ENCODE peak calls at places on chromosomes 12 and 14, in ten cellular contexts. M is left ventricle myocardium inferior; U is HCT116; Z is PC-3; P is right cardiac atrium; D is A549; I is GM23338; C is transverse colon; V is prostate gland; O is naive thymus-derived CD4-positive, alpha-beta T cell. L is an unnamed sample.

GRCh38 chr14:50829472-50830043 is 1.4 kb downstream of the NIN start:
- DNase-seq in M (no peak), U (no peak), Z (no peak), P (no peak), D (no peak), I (peak; percentile 50), C (no peak), V (no peak), O (no peak), L (peak; percentile 35)

GRCh38 chr12:63822352-63822751 is 22.1 kb upstream of the SRGAP1 start:
- DNase-seq in M (no peak), U (no peak), Z (no peak), P (no peak), D (no peak), I (no peak), C (no peak), V (no peak), O (no peak), L (no peak)

GRCh38 chr12:124475295-124476010 is 92.0 kb downstream of the NCOR2 start:
- DNase-seq in M (no peak), U (no peak), Z (no peak), P (no peak), D (no peak), I (no peak), C (no peak), V (no peak), O (no peak), L (no peak)

GRCh38 chr12:14239350-14239934 is 126.0 kb upstream of the ATF7IP start:
- DNase-seq in M (no peak), U (no peak), Z (peak; percentile 63), P (peak; percentile 64), D (no peak), I (peak; percentile 67), C (no peak), V (no peak), O (no peak), L (no peak)

GRCh38 chr12:110896559-110896958 is 23.8 kb downstream of the MYL2 start:
- DNase-seq in M (no peak), U (no peak), Z (peak; percentile 84), P (no peak), D (no peak), I (no peak), C (no peak), V (peak; percentile 49), O (no peak), L (no peak)

GRCh38 chr12:70540996-70541395 is 96.2 kb downstream of the PTPRB start:
- DNase-seq in M (no peak), U (no peak), Z (no peak), P (no peak), D (no peak), I (no peak), C (no peak), V (no peak), O (no peak), L (no peak)

GRCh38 chr12:106733660-106734059 is 40.8 kb upstream of the RIC8B start:
- DNase-seq in M (no peak), U (no peak), Z (no peak), P (no peak), D (no peak), I (no peak), C (no peak), V (no peak), O (no peak), L (no peak)

GRCh38 chr12:68841717-68842116 is 33.7 kb downstream of the MDM2 start:
- DNase-seq in M (no peak), U (no peak), Z (no peak), P (no peak), D (no peak), I (no peak), C (no peak), V (no peak), O (no peak), L (no peak)

GRCh38 chr14:95901014-95901413 is 24.4 kb downstream of the TUNAR start:
- DNase-seq in M (no peak), U (no peak), Z (no peak), P (no peak), D (no peak), I (no peak), C (no peak), V (no peak), O (no peak), L (no peak)

GRCh38 chr14:103549361-103550311 is 12.8 kb downstream of the BAG5 start:
- DNase-seq in M (peak; percentile 71), U (no peak), Z (no peak), P (no peak), D (no peak), I (no peak), C (no peak), V (no peak), O (no peak), L (no peak)

GRCh38 chr14:53951661-53952265 is 4.9 kb downstream of the BMP4 start:
- DNase-seq in M (peak; percentile 14), U (no peak), Z (peak; percentile 35), P (peak; percentile 11), D (no peak), I (peak; percentile 65), C (no peak), V (no peak), O (no peak), L (no peak)

GRCh38 chr12:75944905-75945412 is 86.6 kb downstream of the PHLDA1 start:
- DNase-seq in M (no peak), U (no peak), Z (no peak), P (no peak), D (no peak), I (no peak), C (no peak), V (no peak), O (no peak), L (no peak)

GRCh38 chr12:109944975-109945374 is 44.9 kb downstream of the TCHP start:
- DNase-seq in M (no peak), U (no peak), Z (no peak), P (peak; percentile 42), D (no peak), I (peak; percentile 92), C (no peak), V (no peak), O (no peak), L (no peak)

GRCh38 chr12:91181053-91181452 is 1.6 kb downstream of the DCN start:
- DNase-seq in M (no peak), U (no peak), Z (no peak), P (no peak), D (no peak), I (no peak), C (no peak), V (no peak), O (no peak), L (no peak)

GRCh38 chr12:2117541-2117940 is 64.8 kb downstream of the CACNA1C start:
- DNase-seq in M (no peak), U (no peak), Z (no peak), P (no peak), D (no peak), I (no peak), C (no peak), V (no peak), O (no peak), L (no peak)

DNA sequence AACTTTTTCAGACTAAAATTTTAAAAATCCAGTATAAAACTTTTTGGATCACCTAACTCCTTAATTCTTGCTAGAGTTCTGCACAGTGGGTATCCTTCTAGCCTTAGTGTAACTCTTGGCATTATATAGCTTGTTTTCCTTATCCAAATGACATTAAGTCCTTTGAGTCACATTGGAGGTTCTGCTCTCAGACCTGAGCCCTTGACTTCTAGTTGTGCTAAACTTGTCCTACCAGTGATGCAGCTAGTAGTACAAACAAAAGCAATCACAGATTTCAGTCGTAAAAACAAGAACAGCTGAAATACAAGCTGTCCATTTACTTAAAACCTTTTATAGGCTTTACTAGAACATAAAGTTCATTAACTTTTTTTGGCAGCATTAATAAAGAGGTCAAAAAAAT is 10.5 kb downstream of the ZBTB1 start:
- DNase-seq in M (no peak), U (no peak), Z (peak; percentile 72), P (no peak), D (no peak), I (no peak), C (no peak), V (peak; percentile 78), O (no peak), L (no peak)
- H3K4me1 ChIP-seq in M (peaks cover 72% of the 10 kb centered on the region), U (peaks cover 9% of the 10 kb centered on the region), Z (peaks cover 25% of the 10 kb centered on the region), P (no peaks in the 10 kb centered on the region), D (peaks cover 53% of the 10 kb centered on the region), I (peaks cover 11% of the 10 kb centered on the region), C (peaks cover 30% of the 10 kb centered on the region), V (peaks cover 41% of the 10 kb centered on the region), O (peaks cover 45% of the 10 kb centered on the region), L (peaks cover 18% of the 10 kb centered on the region)

GRCh38 chr12:53220857-53221202 is 11.2 kb downstream of the RARG start:
- DNase-seq in M (peak; percentile 95), U (peak; percentile 83), Z (peak; percentile 97), P (peak; percentile 93), D (peak; percentile 98), I (peak; percentile 95), C (peak; percentile 92), V (peak; percentile 84), O (peak; percentile 54), L (peak; percentile 96)

GRCh38 chr12:53219956-53220856 is 11.8 kb downstream of the RARG start:
- DNase-seq in M (peak; percentile 71), U (peak; percentile 46), Z (peak; percentile 75), P (peak; percentile 68), D (peak; percentile 79), I (peak; percentile 80), C (peak; percentile 77), V (peak; percentile 63), O (peak; percentile 76), L (peak; percentile 69)

GRCh38 chr12:53218551-53219114 is 11.6 kb upstream of the ITGB7 start:
- DNase-seq in M (peak; percentile 42), U (no peak), Z (no peak), P (no peak), D (no peak), I (peak; percentile 21), C (no peak), V (no peak), O (no peak), L (no peak)

GRCh38 chr12:53217930-53218307 is 10.9 kb upstream of the ITGB7 start:
- DNase-seq in M (no peak), U (no peak), Z (no peak), P (no peak), D (no peak), I (peak; percentile 10), C (no peak), V (no peak), O (no peak), L (no peak)

GRCh38 chr12:53219116-53219955 is 12.3 kb upstream of the ITGB7 start:
- DNase-seq in M (peak; percentile 51), U (no peak), Z (peak; percentile 49), P (peak; percentile 58), D (peak; percentile 61), I (no peak), C (no peak), V (no peak), O (peak; percentile 51), L (peak; percentile 40)
- H3K4me1 ChIP-seq in M (peaks cover 91% of the 10 kb centered on the region), U (peaks cover 44% of the 10 kb centered on the region), Z (peaks cover 46% of the 10 kb centered on the region), P (peaks cover 16% of the 10 kb centered on the region), D (peaks cover 55% of the 10 kb centered on the region), I (peaks cover 63% of the 10 kb centered on the region), C (peaks cover 55% of the 10 kb centered on the region), V (peaks cover 27% of the 10 kb centered on the region), O (peaks cover 52% of the 10 kb centered on the region), L (peaks cover 28% of the 10 kb centered on the region)

GRCh38 chr14:32470161-32470705 is 141.1 kb downstream of the AKAP6 start:
- DNase-seq in M (no peak), U (no peak), Z (peak; percentile 56), P (no peak), D (no peak), I (no peak), C (no peak), V (no peak), O (no peak), L (no peak)
- H3K4me1 ChIP-seq in M (peaks cover 69% of the 10 kb centered on the region), U (no peaks in the 10 kb centered on the region), Z (peaks cover 62% of the 10 kb centered on the region), P (peaks cover 4% of the 10 kb centered on the region), D (peaks cover 48% of the 10 kb centered on the region), I (no peaks in the 10 kb centered on the region), C (no peaks in the 10 kb centered on the region), V (peaks cover 5% of the 10 kb centered on the region), O (no peaks in the 10 kb centered on the region), L (peaks cover 22% of the 10 kb centered on the region)

GRCh38 chr12:108640802-108641445 is 7.2 kb upstream of the SELPLG start:
- DNase-seq in M (peak; percentile 54), U (no peak), Z (peak; percentile 37), P (no peak), D (no peak), I (no peak), C (peak; percentile 68), V (no peak), O (no peak), L (no peak)
- H3K4me1 ChIP-seq in M (peaks cover 76% of the 10 kb centered on the region), U (peaks cover 46% of the 10 kb centered on the region), Z (peaks cover 18% of the 10 kb centered on the region), P (peaks cover 11% of the 10 kb centered on the region), D (peaks cover 21% of the 10 kb centered on the region), I (peaks cover 26% of the 10 kb centered on the region), C (peaks cover 3% of the 10 kb centered on the region), V (no peaks in the 10 kb centered on the region), O (peaks cover 5% of the 10 kb centered on the region), L (peaks cover 17% of the 10 kb centered on the region)